ENCODE peak calls at places on chromosomes 7 and 10, in six cellular contexts. One of them, this sample, is unnamed.

GRCh38 chr7:101237206-101238067 is at the start of gene CLDN15:
- DNase-seq in HepG2: peak
- DNase-seq in IMR-90: peak
- DNase-seq in mesendoderm: no peak
- DNase-seq in pancreas: no peak
- DNase-seq in OCI-LY7: no peak
- DNase-seq in this sample: no peak

GRCh38 chr10:36254191-36254590 is 612.1 kb upstream of the FZD8 start:
- DNase-seq in HepG2: no peak
- DNase-seq in IMR-90: peak
- DNase-seq in mesendoderm: no peak
- DNase-seq in pancreas: no peak
- DNase-seq in OCI-LY7: no peak
- DNase-seq in this sample: no peak

GRCh38 chr7:94514140-94514889 is 4.7 kb downstream of the CASD1 start:
- DNase-seq in HepG2: no peak
- DNase-seq in IMR-90: no peak
- DNase-seq in mesendoderm: peak
- DNase-seq in pancreas: no peak
- DNase-seq in OCI-LY7: no peak
- DNase-seq in this sample: no peak

GRCh38 chr10:103512591-103513382 is 19.3 kb downstream of the NEURL1 start:
- DNase-seq in HepG2: peak
- DNase-seq in IMR-90: no peak
- DNase-seq in mesendoderm: no peak
- DNase-seq in pancreas: peak
- DNase-seq in OCI-LY7: no peak
- DNase-seq in this sample: no peak

GRCh38 chr10:122557516-122557915 is 3.0 kb upstream of the DMBT1 start:
- DNase-seq in HepG2: no peak
- DNase-seq in IMR-90: no peak
- DNase-seq in mesendoderm: peak
- DNase-seq in pancreas: no peak
- DNase-seq in OCI-LY7: no peak
- DNase-seq in this sample: no peak

GRCh38 chr10:34682580-34682979 is 132.5 kb downstream of the PARD3 start:
- DNase-seq in HepG2: no peak
- DNase-seq in IMR-90: no peak
- DNase-seq in mesendoderm: no peak
- DNase-seq in pancreas: no peak
- DNase-seq in OCI-LY7: no peak
- DNase-seq in this sample: no peak

GRCh38 chr10:101694674-101695403 is at the start of gene FBXW4:
- DNase-seq in HepG2: peak
- DNase-seq in IMR-90: peak
- DNase-seq in mesendoderm: peak
- DNase-seq in pancreas: peak
- DNase-seq in OCI-LY7: peak
- DNase-seq in this sample: no peak

GRCh38 chr10:15262036-15262713 is 93.7 kb upstream of the NMT2 start:
- DNase-seq in HepG2: peak
- DNase-seq in IMR-90: peak
- DNase-seq in mesendoderm: no peak
- DNase-seq in pancreas: no peak
- DNase-seq in OCI-LY7: no peak
- DNase-seq in this sample: no peak

GRCh38 chr7:19122018-19122588 is 4.7 kb upstream of the TWIST1 start:
- DNase-seq in HepG2: no peak
- DNase-seq in IMR-90: peak
- DNase-seq in mesendoderm: peak
- DNase-seq in pancreas: no peak
- DNase-seq in OCI-LY7: peak
- DNase-seq in this sample: no peak

GRCh38 chr7:68925241-68925640 is 673.0 kb upstream of the AUTS2 start:
- DNase-seq in HepG2: no peak
- DNase-seq in IMR-90: no peak
- DNase-seq in mesendoderm: no peak
- DNase-seq in pancreas: no peak
- DNase-seq in OCI-LY7: no peak
- DNase-seq in this sample: no peak

GRCh38 chr10:2037966-2038493 is 300.7 kb upstream of the ADARB2 start:
- DNase-seq in HepG2: no peak
- DNase-seq in IMR-90: no peak
- DNase-seq in mesendoderm: no peak
- DNase-seq in pancreas: no peak
- DNase-seq in OCI-LY7: no peak
- DNase-seq in this sample: no peak

GRCh38 chr10:95413608-95414007 is 122.8 kb upstream of the PDLIM1 start:
- DNase-seq in HepG2: no peak
- DNase-seq in IMR-90: no peak
- DNase-seq in mesendoderm: no peak
- DNase-seq in pancreas: no peak
- DNase-seq in OCI-LY7: no peak
- DNase-seq in this sample: no peak

GRCh38 chr7:41065663-41066062 is 637.2 kb downstream of the INHBA start:
- DNase-seq in HepG2: no peak
- DNase-seq in IMR-90: no peak
- DNase-seq in mesendoderm: no peak
- DNase-seq in pancreas: no peak
- DNase-seq in OCI-LY7: no peak
- DNase-seq in this sample: no peak

GRCh38 chr10:2081501-2081900 is 344.2 kb upstream of the ADARB2 start:
- DNase-seq in HepG2: no peak
- DNase-seq in IMR-90: no peak
- DNase-seq in mesendoderm: peak
- DNase-seq in pancreas: no peak
- DNase-seq in OCI-LY7: no peak
- DNase-seq in this sample: no peak

GRCh38 chr7:13467111-13467547 is 522.3 kb downstream of the ETV1 start:
- DNase-seq in HepG2: no peak
- DNase-seq in IMR-90: no peak
- DNase-seq in mesendoderm: peak
- DNase-seq in pancreas: no peak
- DNase-seq in OCI-LY7: no peak
- DNase-seq in this sample: no peak

GRCh38 chr10:16950686-16951681 is 133.8 kb upstream of the RSU1 start:
- DNase-seq in HepG2: no peak
- DNase-seq in IMR-90: peak
- DNase-seq in mesendoderm: peak
- DNase-seq in pancreas: no peak
- DNase-seq in OCI-LY7: no peak
- DNase-seq in this sample: no peak

GRCh38 chr10:113051456-113051855 is 101.4 kb downstream of the TCF7L2 start:
- DNase-seq in HepG2: no peak
- DNase-seq in IMR-90: peak
- DNase-seq in mesendoderm: no peak
- DNase-seq in pancreas: no peak
- DNase-seq in OCI-LY7: no peak
- DNase-seq in this sample: no peak

GRCh38 chr10:4719671-4720070 is 106.3 kb upstream of the AKR1E2 start:
- DNase-seq in HepG2: no peak
- DNase-seq in IMR-90: no peak
- DNase-seq in mesendoderm: no peak
- DNase-seq in pancreas: no peak
- DNase-seq in OCI-LY7: no peak
- DNase-seq in this sample: no peak

GRCh38 chr7:128209229-128210035 is 31.6 kb upstream of the LEP start:
- DNase-seq in HepG2: peak
- DNase-seq in IMR-90: peak
- DNase-seq in mesendoderm: peak
- DNase-seq in pancreas: peak
- DNase-seq in OCI-LY7: peak
- DNase-seq in this sample: no peak

GRCh38 chr7:72325561-72325960 is 86.6 kb downstream of the CALN1 start:
- DNase-seq in HepG2: no peak
- DNase-seq in IMR-90: no peak
- DNase-seq in mesendoderm: no peak
- DNase-seq in pancreas: no peak
- DNase-seq in OCI-LY7: no peak
- DNase-seq in this sample: no peak

GRCh38 chr7:82345886-82346285 is 97.7 kb downstream of the CACNA2D1 start:
- DNase-seq in HepG2: no peak
- DNase-seq in IMR-90: no peak
- DNase-seq in mesendoderm: no peak
- DNase-seq in pancreas: no peak
- DNase-seq in OCI-LY7: no peak
- DNase-seq in this sample: no peak

GRCh38 chr10:132514841-132515521 is 22.6 kb upstream of the INPP5A start:
- DNase-seq in HepG2: no peak
- DNase-seq in IMR-90: no peak
- DNase-seq in mesendoderm: peak
- DNase-seq in pancreas: peak
- DNase-seq in OCI-LY7: no peak
- DNase-seq in this sample: no peak

GRCh38 chr7:20153999-20154398 is 63.2 kb downstream of the MACC1 start:
- DNase-seq in HepG2: no peak
- DNase-seq in IMR-90: peak
- DNase-seq in mesendoderm: no peak
- DNase-seq in pancreas: no peak
- DNase-seq in OCI-LY7: no peak
- DNase-seq in this sample: no peak

GRCh38 chr10:31101123-31101522 is 69.5 kb upstream of the ZNF438 start:
- DNase-seq in HepG2: no peak
- DNase-seq in IMR-90: peak
- DNase-seq in mesendoderm: no peak
- DNase-seq in pancreas: no peak
- DNase-seq in OCI-LY7: no peak
- DNase-seq in this sample: no peak

GRCh38 chr7:17863815-17864159 is 76.5 kb downstream of the SNX13 start:
- DNase-seq in HepG2: no peak
- DNase-seq in IMR-90: no peak
- DNase-seq in mesendoderm: no peak
- DNase-seq in pancreas: no peak
- DNase-seq in OCI-LY7: no peak
- DNase-seq in this sample: no peak

GRCh38 chr10:92242910-92243671 is 47.8 kb downstream of the CPEB3 start:
- DNase-seq in HepG2: peak
- DNase-seq in IMR-90: peak
- DNase-seq in mesendoderm: peak
- DNase-seq in pancreas: peak
- DNase-seq in OCI-LY7: peak
- DNase-seq in this sample: no peak

GRCh38 chr7:98836811-98837631 is 32.8 kb downstream of the TMEM130 start:
- DNase-seq in HepG2: peak
- DNase-seq in IMR-90: peak
- DNase-seq in mesendoderm: peak
- DNase-seq in pancreas: no peak
- DNase-seq in OCI-LY7: peak
- DNase-seq in this sample: no peak

GRCh38 chr7:135320277-135320676 is 86.6 kb downstream of the STRA8 start:
- DNase-seq in HepG2: no peak
- DNase-seq in IMR-90: peak
- DNase-seq in mesendoderm: no peak
- DNase-seq in pancreas: peak
- DNase-seq in OCI-LY7: no peak
- DNase-seq in this sample: no peak

GRCh38 chr7:16060492-16060891 is 360.8 kb downstream of the CRPPA start:
- DNase-seq in HepG2: no peak
- DNase-seq in IMR-90: peak
- DNase-seq in mesendoderm: no peak
- DNase-seq in pancreas: no peak
- DNase-seq in OCI-LY7: no peak
- DNase-seq in this sample: no peak

GRCh38 chr10:3538291-3538849 is 246.6 kb downstream of the KLF6 start:
- DNase-seq in HepG2: no peak
- DNase-seq in IMR-90: no peak
- DNase-seq in mesendoderm: peak
- DNase-seq in pancreas: no peak
- DNase-seq in OCI-LY7: no peak
- DNase-seq in this sample: no peak
- H3K4me3 ChIP-seq in HepG2: no peak
- H3K4me3 ChIP-seq in IMR-90: no peak
- H3K4me3 ChIP-seq in mesendoderm: no peak
- H3K4me3 ChIP-seq in pancreas: no peak
- H3K4me3 ChIP-seq in OCI-LY7: no peak
- H3K4me3 ChIP-seq in this sample: no peak

DNA sequence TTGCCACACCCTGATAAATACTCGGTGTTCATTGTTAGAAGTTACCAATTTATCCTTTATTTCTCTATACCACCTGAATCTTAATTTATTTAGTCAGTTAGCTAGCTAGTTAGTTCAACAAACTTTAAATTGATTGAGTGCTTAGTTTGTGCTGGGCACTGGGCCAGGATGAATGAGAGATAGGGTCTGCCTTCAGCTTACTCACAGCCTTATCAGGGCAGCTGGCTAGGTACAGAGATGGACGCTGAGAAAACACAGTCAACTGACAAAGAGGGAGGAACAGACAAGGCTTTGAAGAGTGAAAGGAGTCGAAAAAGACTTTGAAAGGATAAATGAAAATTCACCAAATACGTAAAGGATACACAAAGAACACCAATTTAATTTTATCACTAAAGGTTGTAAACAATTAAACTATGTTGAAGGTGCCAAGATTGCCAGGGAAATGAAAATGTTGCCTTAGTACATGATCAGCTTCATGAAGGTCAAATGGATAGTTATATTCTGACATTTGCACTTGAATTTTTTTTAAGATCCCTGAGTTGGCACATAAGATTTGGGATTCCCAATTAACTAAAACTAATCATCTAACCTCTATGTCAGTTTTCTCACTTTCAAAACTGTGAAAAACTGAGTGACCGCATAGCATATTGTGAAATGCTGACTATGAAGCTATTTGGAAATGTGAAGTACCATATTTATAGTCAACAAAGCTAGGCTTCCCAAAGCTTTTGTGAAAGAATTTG is 2.1 kb downstream of the CAV2 start:
- DNase-seq in HepG2: no peak
- DNase-seq in IMR-90: peak
- DNase-seq in mesendoderm: no peak
- DNase-seq in pancreas: no peak
- DNase-seq in OCI-LY7: no peak
- DNase-seq in this sample: no peak
- H3K4me3 ChIP-seq in HepG2: no peak
- H3K4me3 ChIP-seq in IMR-90: peak
- H3K4me3 ChIP-seq in mesendoderm: no peak
- H3K4me3 ChIP-seq in pancreas: peak
- H3K4me3 ChIP-seq in OCI-LY7: no peak
- H3K4me3 ChIP-seq in this sample: peak

DNA sequence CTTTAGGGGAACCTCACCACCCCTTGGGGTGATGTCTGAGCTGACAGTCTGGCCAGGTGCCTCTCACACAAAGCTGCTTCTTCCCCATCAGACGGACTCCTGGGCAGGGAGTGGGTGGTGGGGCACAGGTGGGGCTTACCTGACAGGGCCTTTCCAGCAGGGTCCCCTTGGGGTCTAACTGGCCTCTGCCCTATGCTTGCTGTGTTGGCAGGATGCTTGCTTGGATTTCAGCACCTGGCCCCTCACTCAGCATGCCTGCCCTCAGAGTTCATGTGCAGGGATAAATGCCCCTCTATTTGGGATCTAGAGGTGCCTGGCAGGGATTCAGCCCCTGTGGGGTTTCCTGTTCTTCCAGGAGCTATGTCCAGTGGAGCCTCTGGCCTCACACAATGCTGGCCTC is 496.9 kb upstream of the ZMIZ1 start:
- DNase-seq in HepG2: no peak
- DNase-seq in IMR-90: no peak
- DNase-seq in mesendoderm: no peak
- DNase-seq in pancreas: no peak
- DNase-seq in OCI-LY7: no peak
- DNase-seq in this sample: no peak
- H3K4me3 ChIP-seq in HepG2: no peak
- H3K4me3 ChIP-seq in IMR-90: no peak
- H3K4me3 ChIP-seq in mesendoderm: no peak
- H3K4me3 ChIP-seq in pancreas: no peak
- H3K4me3 ChIP-seq in OCI-LY7: no peak
- H3K4me3 ChIP-seq in this sample: no peak

GRCh38 chr10:118569241-118569881 is 26.1 kb downstream of the PRLHR start:
- DNase-seq in HepG2: no peak
- DNase-seq in IMR-90: peak
- DNase-seq in mesendoderm: no peak
- DNase-seq in pancreas: no peak
- DNase-seq in OCI-LY7: no peak
- DNase-seq in this sample: no peak
- H3K4me3 ChIP-seq in HepG2: no peak
- H3K4me3 ChIP-seq in IMR-90: no peak
- H3K4me3 ChIP-seq in mesendoderm: no peak
- H3K4me3 ChIP-seq in pancreas: no peak
- H3K4me3 ChIP-seq in OCI-LY7: no peak
- H3K4me3 ChIP-seq in this sample: no peak

This sample was measured in BJ.